ENCODE peak calls at places on chromosome 20, in four cellular contexts. T is Calu3, U is astrocyte, R is upper lobe of right lung. O is an unnamed sample.
A peak's percentile ranks its signal among the peaks of the same experiment; 100 is the strongest.

GRCh38 chr20:38764563-38765355 is 16.5 kb downstream of the ACTR5 start:
- DNase-seq in T (peak; percentile 88), U (peak; percentile 83), R (no peak), O (peak; percentile 84)

GRCh38 chr20:8161262-8162071 is 29.4 kb downstream of the PLCB1 start:
- DNase-seq in U (no peak), T (no peak), R (no peak), O (peak; percentile 68)

GRCh38 chr20:24651171-24651972 is 181.9 kb downstream of the SYNDIG1 start:
- DNase-seq in U (peak; percentile 94), T (no peak), R (no peak), O (peak; percentile 94)

GRCh38 chr20:38247166-38247509 is 13.4 kb downstream of the KIAA1755 start:
- DNase-seq in R (no peak), T (no peak), U (no peak), O (no peak)

GRCh38 chr20:61567204-61567603 is 315.1 kb downstream of the CDH4 start:
- DNase-seq in R (no peak), U (no peak), T (no peak), O (no peak)

GRCh38 chr20:37417146-37417856 is 71.4 kb downstream of the SRC start:
- DNase-seq in U (no peak), T (no peak), R (no peak), O (no peak)

GRCh38 chr20:47063407-47063806 is 168.8 kb downstream of the EYA2 start:
- DNase-seq in R (no peak), U (no peak), T (peak; percentile 82), O (no peak)

GRCh38 chr20:34023937-34024732 is 30.4 kb downstream of the RALY start:
- DNase-seq in T (no peak), U (no peak), R (no peak), O (no peak)

DNA sequence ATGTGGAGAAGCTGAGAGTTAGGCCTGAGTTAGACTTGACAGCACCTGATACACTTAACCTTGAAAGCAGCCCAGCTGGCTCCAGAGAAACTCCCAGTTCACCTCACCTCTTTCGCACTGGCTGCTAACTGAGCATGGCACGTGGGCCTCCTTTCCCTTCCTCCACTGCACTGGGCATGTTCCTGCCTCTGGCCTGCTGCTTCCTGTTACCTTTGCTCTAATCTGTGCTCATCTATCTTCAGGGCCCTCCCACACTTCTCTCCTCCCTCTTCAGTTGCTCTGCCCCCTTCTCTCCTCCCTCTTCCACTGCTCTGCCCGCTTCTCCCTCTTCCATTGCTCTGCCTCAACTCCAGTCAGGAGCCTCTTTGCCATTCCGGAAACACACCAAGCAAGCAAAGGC is 13.7 kb upstream of the UBE2V1 start:
- DNase-seq in R (no peak), T (no peak), U (no peak), O (no peak)
- TF ChIP-seq CTCF in R (no peak), T (no peak), U (no peak), O (no peak)

GRCh38 chr20:57080796-57081195 is 185.6 kb downstream of the BMP7 start:
- DNase-seq in U (no peak), R (no peak), T (no peak), O (peak; percentile 52)
- TF ChIP-seq CTCF in U (peak; percentile 52), R (no peak), T (no peak), O (peak; percentile 62)

GRCh38 chr20:16666272-16666671 is 63.6 kb upstream of the SNRPB2 start:
- DNase-seq in T (no peak), U (no peak), R (no peak), O (no peak)
- TF ChIP-seq CTCF in T (no peak), U (no peak), R (no peak), O (no peak)

GRCh38 chr20:9903048-9903651 is 64.3 kb upstream of the PAK5 start:
- DNase-seq in R (no peak), T (no peak), U (no peak), O (no peak)
- TF ChIP-seq CTCF in R (peak; percentile 36), T (no peak), U (peak; percentile 40), O (peak; percentile 37)